ENCODE peak calls at places on chromosomes 12 and 14, in ten cellular contexts. One of them, this sample, is unnamed.

GRCh38 chr14:21030531-21030930 is 514 bp downstream of the TPPP2 start:
- DNase-seq in left ventricle myocardium inferior: no peak
- DNase-seq in non-pigmented ciliary epithelial cell: no peak
- DNase-seq in central memory CD4-positive, alpha-beta T cell: no peak
- DNase-seq in ureter: no peak
- DNase-seq in anterior cingulate cortex: no peak
- DNase-seq in A172: no peak
- DNase-seq in ACHN: no peak
- DNase-seq in tibial artery: no peak
- DNase-seq in H7: no peak
- DNase-seq in this sample: no peak

GRCh38 chr14:38103542-38104225 is 104.0 kb upstream of the SSTR1 start:
- DNase-seq in A172: no peak
- DNase-seq in central memory CD4-positive, alpha-beta T cell: no peak
- DNase-seq in ureter: no peak
- DNase-seq in ACHN: no peak
- DNase-seq in tibial artery: no peak
- DNase-seq in left ventricle myocardium inferior: no peak
- DNase-seq in non-pigmented ciliary epithelial cell: no peak
- DNase-seq in anterior cingulate cortex: no peak
- DNase-seq in H7: no peak
- DNase-seq in this sample: no peak

GRCh38 chr14:29242755-29243340 is 476.3 kb downstream of the FOXG1 start:
- DNase-seq in tibial artery: no peak
- DNase-seq in A172: peak; percentile 31
- DNase-seq in non-pigmented ciliary epithelial cell: no peak
- DNase-seq in left ventricle myocardium inferior: no peak
- DNase-seq in central memory CD4-positive, alpha-beta T cell: no peak
- DNase-seq in anterior cingulate cortex: no peak
- DNase-seq in H7: no peak
- DNase-seq in ACHN: peak; percentile 15
- DNase-seq in ureter: no peak
- DNase-seq in this sample: no peak

GRCh38 chr14:96136361-96136760 is 68.3 kb upstream of the BDKRB2 start:
- DNase-seq in ureter: no peak
- DNase-seq in H7: no peak
- DNase-seq in ACHN: no peak
- DNase-seq in left ventricle myocardium inferior: no peak
- DNase-seq in tibial artery: no peak
- DNase-seq in non-pigmented ciliary epithelial cell: no peak
- DNase-seq in central memory CD4-positive, alpha-beta T cell: no peak
- DNase-seq in A172: peak; percentile 43
- DNase-seq in anterior cingulate cortex: no peak
- DNase-seq in this sample: no peak

GRCh38 chr12:83414981-83415380 is 728.3 kb downstream of the TMTC2 start:
- DNase-seq in H7: no peak
- DNase-seq in left ventricle myocardium inferior: no peak
- DNase-seq in anterior cingulate cortex: no peak
- DNase-seq in ureter: no peak
- DNase-seq in non-pigmented ciliary epithelial cell: no peak
- DNase-seq in tibial artery: no peak
- DNase-seq in ACHN: no peak
- DNase-seq in central memory CD4-positive, alpha-beta T cell: no peak
- DNase-seq in A172: no peak
- DNase-seq in this sample: no peak

GRCh38 chr12:130846386-130846785 is 7.3 kb upstream of the STX2 start:
- DNase-seq in non-pigmented ciliary epithelial cell: no peak
- DNase-seq in anterior cingulate cortex: no peak
- DNase-seq in ACHN: no peak
- DNase-seq in ureter: no peak
- DNase-seq in H7: no peak
- DNase-seq in left ventricle myocardium inferior: no peak
- DNase-seq in A172: no peak
- DNase-seq in central memory CD4-positive, alpha-beta T cell: no peak
- DNase-seq in tibial artery: no peak
- DNase-seq in this sample: no peak

GRCh38 chr14:61599959-61600358 is 95.4 kb upstream of the HIF1A start:
- DNase-seq in ACHN: no peak
- DNase-seq in H7: no peak
- DNase-seq in ureter: no peak
- DNase-seq in non-pigmented ciliary epithelial cell: no peak
- DNase-seq in central memory CD4-positive, alpha-beta T cell: no peak
- DNase-seq in A172: no peak
- DNase-seq in tibial artery: no peak
- DNase-seq in left ventricle myocardium inferior: no peak
- DNase-seq in anterior cingulate cortex: no peak
- DNase-seq in this sample: no peak

GRCh38 chr12:124704619-124705018 is 137.2 kb upstream of the NCOR2 start:
- DNase-seq in A172: no peak
- DNase-seq in H7: peak; percentile 76
- DNase-seq in non-pigmented ciliary epithelial cell: no peak
- DNase-seq in central memory CD4-positive, alpha-beta T cell: no peak
- DNase-seq in tibial artery: no peak
- DNase-seq in ACHN: no peak
- DNase-seq in ureter: no peak
- DNase-seq in left ventricle myocardium inferior: no peak
- DNase-seq in anterior cingulate cortex: no peak
- DNase-seq in this sample: no peak

GRCh38 chr14:34935552-34935951 is 47.2 kb upstream of the SRP54 start:
- DNase-seq in H7: no peak
- DNase-seq in anterior cingulate cortex: no peak
- DNase-seq in A172: no peak
- DNase-seq in left ventricle myocardium inferior: no peak
- DNase-seq in ureter: no peak
- DNase-seq in tibial artery: no peak
- DNase-seq in central memory CD4-positive, alpha-beta T cell: no peak
- DNase-seq in ACHN: no peak
- DNase-seq in non-pigmented ciliary epithelial cell: no peak
- DNase-seq in this sample: no peak

GRCh38 chr14:38883127-38883526 is 219.9 kb downstream of the SEC23A start:
- DNase-seq in ACHN: no peak
- DNase-seq in H7: no peak
- DNase-seq in tibial artery: no peak
- DNase-seq in non-pigmented ciliary epithelial cell: no peak
- DNase-seq in left ventricle myocardium inferior: no peak
- DNase-seq in anterior cingulate cortex: no peak
- DNase-seq in ureter: no peak
- DNase-seq in A172: no peak
- DNase-seq in central memory CD4-positive, alpha-beta T cell: no peak
- DNase-seq in this sample: no peak

GRCh38 chr12:118299791-118300460 is 72.8 kb downstream of the TAOK3 start:
- DNase-seq in ureter: no peak
- DNase-seq in A172: no peak
- DNase-seq in left ventricle myocardium inferior: no peak
- DNase-seq in non-pigmented ciliary epithelial cell: no peak
- DNase-seq in ACHN: no peak
- DNase-seq in H7: no peak
- DNase-seq in central memory CD4-positive, alpha-beta T cell: no peak
- DNase-seq in anterior cingulate cortex: peak; percentile 69
- DNase-seq in tibial artery: no peak
- DNase-seq in this sample: no peak

GRCh38 chr12:6460751-6461371 is 9.0 kb downstream of the TAPBPL start:
- DNase-seq in ACHN: no peak
- DNase-seq in central memory CD4-positive, alpha-beta T cell: peak; percentile 52
- DNase-seq in ureter: no peak
- DNase-seq in anterior cingulate cortex: no peak
- DNase-seq in tibial artery: no peak
- DNase-seq in non-pigmented ciliary epithelial cell: no peak
- DNase-seq in left ventricle myocardium inferior: no peak
- DNase-seq in A172: no peak
- DNase-seq in H7: no peak
- DNase-seq in this sample: no peak

GRCh38 chr12:3792623-3793288 is 39.8 kb upstream of the CRACR2A start:
- DNase-seq in A172: no peak
- DNase-seq in non-pigmented ciliary epithelial cell: no peak
- DNase-seq in left ventricle myocardium inferior: no peak
- DNase-seq in ureter: no peak
- DNase-seq in tibial artery: no peak
- DNase-seq in ACHN: no peak
- DNase-seq in H7: no peak
- DNase-seq in anterior cingulate cortex: no peak
- DNase-seq in central memory CD4-positive, alpha-beta T cell: no peak
- DNase-seq in this sample: no peak

GRCh38 chr12:105861232-105861631 is 277.5 kb downstream of the NUAK1 start:
- DNase-seq in H7: no peak
- DNase-seq in A172: no peak
- DNase-seq in anterior cingulate cortex: no peak
- DNase-seq in central memory CD4-positive, alpha-beta T cell: no peak
- DNase-seq in tibial artery: no peak
- DNase-seq in left ventricle myocardium inferior: no peak
- DNase-seq in non-pigmented ciliary epithelial cell: no peak
- DNase-seq in ACHN: no peak
- DNase-seq in ureter: no peak
- DNase-seq in this sample: no peak

GRCh38 chr14:70641548-70642312 is at the start of gene TTC9:
- DNase-seq in non-pigmented ciliary epithelial cell: no peak
- DNase-seq in ACHN: peak; percentile 5
- DNase-seq in anterior cingulate cortex: no peak
- DNase-seq in tibial artery: no peak
- DNase-seq in A172: no peak
- DNase-seq in left ventricle myocardium inferior: peak; percentile 30
- DNase-seq in H7: peak; percentile 92
- DNase-seq in central memory CD4-positive, alpha-beta T cell: peak; percentile 39
- DNase-seq in ureter: no peak
- DNase-seq in this sample: no peak

GRCh38 chr12:114476159-114476558 is 70.2 kb upstream of the TBX5 start:
- DNase-seq in ureter: no peak
- DNase-seq in left ventricle myocardium inferior: no peak
- DNase-seq in tibial artery: no peak
- DNase-seq in anterior cingulate cortex: no peak
- DNase-seq in non-pigmented ciliary epithelial cell: no peak
- DNase-seq in ACHN: peak; percentile 55
- DNase-seq in central memory CD4-positive, alpha-beta T cell: no peak
- DNase-seq in A172: peak; percentile 32
- DNase-seq in H7: no peak
- DNase-seq in this sample: no peak

GRCh38 chr12:96398422-96399080 is 1.7 kb downstream of the CDK17 start:
- DNase-seq in tibial artery: no peak
- DNase-seq in non-pigmented ciliary epithelial cell: no peak
- DNase-seq in ACHN: peak; percentile 23
- DNase-seq in anterior cingulate cortex: no peak
- DNase-seq in left ventricle myocardium inferior: no peak
- DNase-seq in ureter: no peak
- DNase-seq in A172: no peak
- DNase-seq in central memory CD4-positive, alpha-beta T cell: no peak
- DNase-seq in H7: no peak
- DNase-seq in this sample: no peak

GRCh38 chr12:46752396-46752795 is 73.4 kb downstream of the SLC38A4 start:
- DNase-seq in ureter: no peak
- DNase-seq in A172: no peak
- DNase-seq in anterior cingulate cortex: no peak
- DNase-seq in central memory CD4-positive, alpha-beta T cell: no peak
- DNase-seq in non-pigmented ciliary epithelial cell: no peak
- DNase-seq in left ventricle myocardium inferior: no peak
- DNase-seq in ACHN: no peak
- DNase-seq in tibial artery: no peak
- DNase-seq in H7: no peak
- DNase-seq in this sample: no peak

GRCh38 chr14:90999299-90999698 is 61.1 kb downstream of the RPS6KA5 start:
- DNase-seq in left ventricle myocardium inferior: no peak
- DNase-seq in H7: peak; percentile 21
- DNase-seq in ureter: no peak
- DNase-seq in non-pigmented ciliary epithelial cell: no peak
- DNase-seq in tibial artery: no peak
- DNase-seq in ACHN: no peak
- DNase-seq in A172: no peak
- DNase-seq in anterior cingulate cortex: no peak
- DNase-seq in central memory CD4-positive, alpha-beta T cell: no peak
- DNase-seq in this sample: no peak

GRCh38 chr14:99384446-99385417 is 95.9 kb downstream of the SETD3 start:
- DNase-seq in left ventricle myocardium inferior: no peak
- DNase-seq in non-pigmented ciliary epithelial cell: no peak
- DNase-seq in A172: no peak
- DNase-seq in anterior cingulate cortex: no peak
- DNase-seq in ACHN: no peak
- DNase-seq in H7: peak; percentile 61
- DNase-seq in central memory CD4-positive, alpha-beta T cell: no peak
- DNase-seq in ureter: no peak
- DNase-seq in tibial artery: no peak
- DNase-seq in this sample: no peak

GRCh38 chr14:56299306-56299984 is 181.2 kb downstream of the PELI2 start:
- DNase-seq in H7: peak; percentile 13
- DNase-seq in non-pigmented ciliary epithelial cell: no peak
- DNase-seq in ureter: no peak
- DNase-seq in central memory CD4-positive, alpha-beta T cell: no peak
- DNase-seq in left ventricle myocardium inferior: no peak
- DNase-seq in tibial artery: no peak
- DNase-seq in A172: no peak
- DNase-seq in anterior cingulate cortex: no peak
- DNase-seq in ACHN: no peak
- DNase-seq in this sample: no peak

GRCh38 chr14:99724939-99725773 is 41.1 kb downstream of the CYP46A1 start:
- DNase-seq in central memory CD4-positive, alpha-beta T cell: no peak
- DNase-seq in tibial artery: peak; percentile 61
- DNase-seq in H7: peak; percentile 20
- DNase-seq in ACHN: no peak
- DNase-seq in anterior cingulate cortex: no peak
- DNase-seq in non-pigmented ciliary epithelial cell: no peak
- DNase-seq in left ventricle myocardium inferior: no peak
- DNase-seq in ureter: no peak
- DNase-seq in A172: no peak
- DNase-seq in this sample: no peak

GRCh38 chr14:100290607-100291304 is 15.5 kb downstream of the SLC25A29 start:
- DNase-seq in central memory CD4-positive, alpha-beta T cell: no peak
- DNase-seq in non-pigmented ciliary epithelial cell: no peak
- DNase-seq in A172: no peak
- DNase-seq in left ventricle myocardium inferior: no peak
- DNase-seq in H7: no peak
- DNase-seq in ureter: no peak
- DNase-seq in anterior cingulate cortex: no peak
- DNase-seq in ACHN: no peak
- DNase-seq in tibial artery: no peak
- DNase-seq in this sample: no peak

GRCh38 chr12:131049569-131050339 is 96.0 kb downstream of the ADGRD1 start:
- DNase-seq in left ventricle myocardium inferior: no peak
- DNase-seq in ACHN: no peak
- DNase-seq in non-pigmented ciliary epithelial cell: no peak
- DNase-seq in H7: peak; percentile 28
- DNase-seq in tibial artery: no peak
- DNase-seq in ureter: no peak
- DNase-seq in central memory CD4-positive, alpha-beta T cell: no peak
- DNase-seq in anterior cingulate cortex: no peak
- DNase-seq in A172: no peak
- DNase-seq in this sample: no peak

This sample was measured in smooth muscle cell of the brain vasculature.